ENCODE peak calls at places on chromosome 4, in four cellular contexts. Q is NB4; F is WTC11; R is stimulated activated CD4-positive, alpha-beta T cell treated with anti-CD3 and anti-CD28 coated beads, Interleukin-15, amount 100 ng/mL, for 1 hour. Y is an unnamed sample.

GRCh38 chr4:169315530-169316306 is 45.0 kb upstream of the SH3RF1 start:
- DNase-seq in Q (no peak), F (no peak), R (no peak), Y (no peak)

GRCh38 chr4:38563703-38564490 is 100.1 kb upstream of the KLF3 start:
- DNase-seq in Q (no peak), F (no peak), R (no peak), Y (no peak)

GRCh38 chr4:122762520-122762919 is 30.0 kb downstream of the BBS12 start:
- DNase-seq in Q (no peak), F (no peak), R (no peak), Y (peak; percentile 29)

GRCh38 chr4:79198886-79199591 is 126.8 kb downstream of the NAA11 start:
- DNase-seq in Q (peak; percentile 38), F (no peak), R (no peak), Y (peak; percentile 17)

GRCh38 chr4:70703695-70704332 is 15.5 kb downstream of the UTP3 start:
- DNase-seq in Q (peak; percentile 10), F (no peak), R (no peak), Y (no peak)

GRCh38 chr4:88860594-88860993 is 163.0 kb upstream of the NAP1L5 start:
- DNase-seq in Q (no peak), F (no peak), R (no peak), Y (no peak)

GRCh38 chr4:40227284-40227683 is 30.5 kb downstream of the RHOH start:
- DNase-seq in Q (peak; percentile 60), F (no peak), R (no peak), Y (no peak)

GRCh38 chr4:153684182-153685073 is at the start of gene TLR2:
- DNase-seq in Q (peak; percentile 77), F (peak; percentile 66), R (peak; percentile 41), Y (no peak)

GRCh38 chr4:99763635-99764101 is 53.0 kb upstream of the DAPP1 start:
- DNase-seq in Q (peak; percentile 16), F (no peak), R (no peak), Y (no peak)

GRCh38 chr4:45989775-45990174 is 134.1 kb downstream of the GABRG1 start:
- DNase-seq in Q (no peak), F (no peak), R (no peak), Y (no peak)

GRCh38 chr4:115470763-115471162 is 357.3 kb upstream of the NDST4 start:
- DNase-seq in Q (no peak), F (no peak), R (no peak), Y (no peak)

GRCh38 chr4:68366600-68366999 is 16.7 kb upstream of the YTHDC1 start:
- DNase-seq in Q (no peak), F (no peak), R (no peak), Y (no peak)

GRCh38 chr4:72568959-72569718 is at the start of gene ADAMTS3:
- DNase-seq in Q (peak; percentile 6), F (peak; percentile 85), R (no peak), Y (no peak)

GRCh38 chr4:2281575-2282343 is 19.9 kb upstream of the MXD4 start:
- DNase-seq in Q (peak; percentile 84), F (no peak), R (peak; percentile 69), Y (peak; percentile 34)

GRCh38 chr4:11805837-11806236 is 377.1 kb upstream of the HS3ST1 start:
- DNase-seq in Q (peak; percentile 58), F (no peak), R (no peak), Y (no peak)

GRCh38 chr4:157700898-157701694 is 471.7 kb downstream of the GASK1B start:
- DNase-seq in Q (no peak), F (no peak), R (no peak), Y (no peak)

GRCh38 chr4:5330339-5330738 is 279.1 kb downstream of the STK32B start:
- DNase-seq in Q (no peak), F (no peak), R (no peak), Y (no peak)

GRCh38 chr4:113979157-113979972 is at the start of gene ARSJ:
- DNase-seq in Q (no peak), F (peak; percentile 72), R (no peak), Y (no peak)

GRCh38 chr4:77913353-77913752 is 50.7 kb downstream of the MRPL1 start:
- DNase-seq in Q (no peak), F (no peak), R (no peak), Y (no peak)

GRCh38 chr4:102809691-102810090 is 17.7 kb downstream of the UBE2D3 start:
- DNase-seq in Q (no peak), F (no peak), R (no peak), Y (no peak)

GRCh38 chr4:165569031-165569430 is 190.2 kb downstream of the CPE start:
- DNase-seq in Q (no peak), F (no peak), R (no peak), Y (no peak)

GRCh38 chr4:3784469-3785291 is 18.5 kb downstream of the ADRA2C start:
- DNase-seq in Q (no peak), F (no peak), R (no peak), Y (no peak)

GRCh38 chr4:127632420-127633403 is at the start of gene INTU:
- DNase-seq in Q (peak; percentile 88), F (peak; percentile 94), R (no peak), Y (no peak)

GRCh38 chr4:183746305-183747229 is 87.5 kb downstream of the TRAPPC11 start:
- DNase-seq in Q (no peak), F (no peak), R (no peak), Y (no peak)

GRCh38 chr4:6530964-6531363 is 44.0 kb upstream of the MAN2B2 start:
- DNase-seq in Q (no peak), F (no peak), R (no peak), Y (no peak)

Y was measured in GF-D8.